ENCODE peak calls at places on chromosomes 12 and 14, in ten cellular contexts. One of them, this sample, is unnamed.

GRCh38 chr12:131221061-131221945 is 267.6 kb downstream of the ADGRD1 start:
- DNase-seq in activated CD8-positive, alpha-beta memory T cell treated with anti-CD3 and anti-CD28 coated beads, Interleukin-2, amount 50 U/mL, for 4 hours: no peak
- DNase-seq in ovary: no peak
- DNase-seq in lower lobe of right lung: no peak
- DNase-seq in iPS-NIHi11: no peak
- DNase-seq in AG09319: no peak
- DNase-seq in left ventricle myocardium inferior: no peak
- DNase-seq in fibroblast of pulmonary artery: no peak
- DNase-seq in MV-4-11: no peak
- DNase-seq in T-helper 1 cell: no peak
- DNase-seq in this sample: no peak

GRCh38 chr12:122411537-122411936 is 10.9 kb downstream of the CLIP1 start:
- DNase-seq in ovary: no peak
- DNase-seq in AG09319: no peak
- DNase-seq in T-helper 1 cell: no peak
- DNase-seq in activated CD8-positive, alpha-beta memory T cell treated with anti-CD3 and anti-CD28 coated beads, Interleukin-2, amount 50 U/mL, for 4 hours: no peak
- DNase-seq in left ventricle myocardium inferior: no peak
- DNase-seq in lower lobe of right lung: no peak
- DNase-seq in fibroblast of pulmonary artery: no peak
- DNase-seq in iPS-NIHi11: no peak
- DNase-seq in MV-4-11: no peak
- DNase-seq in this sample: no peak

GRCh38 chr14:67557656-67558055 is 24.6 kb downstream of the PLEKHH1 start:
- DNase-seq in activated CD8-positive, alpha-beta memory T cell treated with anti-CD3 and anti-CD28 coated beads, Interleukin-2, amount 50 U/mL, for 4 hours: no peak
- DNase-seq in fibroblast of pulmonary artery: no peak
- DNase-seq in left ventricle myocardium inferior: no peak
- DNase-seq in lower lobe of right lung: no peak
- DNase-seq in ovary: no peak
- DNase-seq in MV-4-11: no peak
- DNase-seq in T-helper 1 cell: no peak
- DNase-seq in AG09319: no peak
- DNase-seq in iPS-NIHi11: no peak
- DNase-seq in this sample: no peak

GRCh38 chr12:41190360-41190759 is 2.2 kb downstream of the PDZRN4 start:
- DNase-seq in activated CD8-positive, alpha-beta memory T cell treated with anti-CD3 and anti-CD28 coated beads, Interleukin-2, amount 50 U/mL, for 4 hours: no peak
- DNase-seq in AG09319: no peak
- DNase-seq in left ventricle myocardium inferior: no peak
- DNase-seq in fibroblast of pulmonary artery: peak
- DNase-seq in iPS-NIHi11: peak
- DNase-seq in MV-4-11: no peak
- DNase-seq in lower lobe of right lung: no peak
- DNase-seq in ovary: no peak
- DNase-seq in T-helper 1 cell: no peak
- DNase-seq in this sample: peak

GRCh38 chr14:92783813-92784431 is 10.2 kb upstream of the GOLGA5 start:
- DNase-seq in activated CD8-positive, alpha-beta memory T cell treated with anti-CD3 and anti-CD28 coated beads, Interleukin-2, amount 50 U/mL, for 4 hours: no peak
- DNase-seq in iPS-NIHi11: peak
- DNase-seq in ovary: no peak
- DNase-seq in left ventricle myocardium inferior: no peak
- DNase-seq in fibroblast of pulmonary artery: peak
- DNase-seq in MV-4-11: peak
- DNase-seq in lower lobe of right lung: no peak
- DNase-seq in AG09319: no peak
- DNase-seq in T-helper 1 cell: no peak
- DNase-seq in this sample: peak

GRCh38 chr14:99133563-99134332 is 138.2 kb downstream of the BCL11B start:
- DNase-seq in left ventricle myocardium inferior: peak
- DNase-seq in lower lobe of right lung: no peak
- DNase-seq in activated CD8-positive, alpha-beta memory T cell treated with anti-CD3 and anti-CD28 coated beads, Interleukin-2, amount 50 U/mL, for 4 hours: peak
- DNase-seq in T-helper 1 cell: no peak
- DNase-seq in iPS-NIHi11: no peak
- DNase-seq in AG09319: no peak
- DNase-seq in fibroblast of pulmonary artery: no peak
- DNase-seq in ovary: no peak
- DNase-seq in MV-4-11: no peak
- DNase-seq in this sample: no peak

GRCh38 chr12:14655284-14655683 is 41.1 kb downstream of the GUCY2C start:
- DNase-seq in iPS-NIHi11: no peak
- DNase-seq in T-helper 1 cell: no peak
- DNase-seq in MV-4-11: no peak
- DNase-seq in ovary: no peak
- DNase-seq in fibroblast of pulmonary artery: no peak
- DNase-seq in left ventricle myocardium inferior: no peak
- DNase-seq in activated CD8-positive, alpha-beta memory T cell treated with anti-CD3 and anti-CD28 coated beads, Interleukin-2, amount 50 U/mL, for 4 hours: no peak
- DNase-seq in lower lobe of right lung: no peak
- DNase-seq in AG09319: no peak
- DNase-seq in this sample: no peak

GRCh38 chr12:6554990-6555691 is 701 bp downstream of the IFFO1 start:
- DNase-seq in activated CD8-positive, alpha-beta memory T cell treated with anti-CD3 and anti-CD28 coated beads, Interleukin-2, amount 50 U/mL, for 4 hours: no peak
- DNase-seq in MV-4-11: no peak
- DNase-seq in lower lobe of right lung: no peak
- DNase-seq in fibroblast of pulmonary artery: no peak
- DNase-seq in AG09319: no peak
- DNase-seq in T-helper 1 cell: no peak
- DNase-seq in ovary: no peak
- DNase-seq in iPS-NIHi11: no peak
- DNase-seq in left ventricle myocardium inferior: no peak
- DNase-seq in this sample: no peak

GRCh38 chr12:62292761-62293446 is 32.7 kb downstream of the USP15 start:
- DNase-seq in iPS-NIHi11: no peak
- DNase-seq in T-helper 1 cell: no peak
- DNase-seq in lower lobe of right lung: no peak
- DNase-seq in fibroblast of pulmonary artery: no peak
- DNase-seq in left ventricle myocardium inferior: no peak
- DNase-seq in activated CD8-positive, alpha-beta memory T cell treated with anti-CD3 and anti-CD28 coated beads, Interleukin-2, amount 50 U/mL, for 4 hours: no peak
- DNase-seq in AG09319: no peak
- DNase-seq in MV-4-11: peak
- DNase-seq in ovary: no peak
- DNase-seq in this sample: no peak

GRCh38 chr12:94263905-94264655 is 115.7 kb downstream of the PLXNC1 start:
- DNase-seq in fibroblast of pulmonary artery: no peak
- DNase-seq in AG09319: no peak
- DNase-seq in T-helper 1 cell: no peak
- DNase-seq in activated CD8-positive, alpha-beta memory T cell treated with anti-CD3 and anti-CD28 coated beads, Interleukin-2, amount 50 U/mL, for 4 hours: no peak
- DNase-seq in lower lobe of right lung: peak
- DNase-seq in iPS-NIHi11: peak
- DNase-seq in ovary: no peak
- DNase-seq in left ventricle myocardium inferior: no peak
- DNase-seq in MV-4-11: peak
- DNase-seq in this sample: no peak

GRCh38 chr12:1638167-1638566 is 9.1 kb downstream of the WNT5B start:
- DNase-seq in ovary: no peak
- DNase-seq in fibroblast of pulmonary artery: no peak
- DNase-seq in lower lobe of right lung: no peak
- DNase-seq in iPS-NIHi11: no peak
- DNase-seq in T-helper 1 cell: no peak
- DNase-seq in AG09319: no peak
- DNase-seq in activated CD8-positive, alpha-beta memory T cell treated with anti-CD3 and anti-CD28 coated beads, Interleukin-2, amount 50 U/mL, for 4 hours: no peak
- DNase-seq in left ventricle myocardium inferior: no peak
- DNase-seq in MV-4-11: no peak
- DNase-seq in this sample: no peak

GRCh38 chr12:113244015-113244983 is 23.0 kb downstream of the TPCN1 start:
- DNase-seq in iPS-NIHi11: no peak
- DNase-seq in ovary: peak
- DNase-seq in lower lobe of right lung: peak
- DNase-seq in T-helper 1 cell: no peak
- DNase-seq in fibroblast of pulmonary artery: peak
- DNase-seq in activated CD8-positive, alpha-beta memory T cell treated with anti-CD3 and anti-CD28 coated beads, Interleukin-2, amount 50 U/mL, for 4 hours: no peak
- DNase-seq in left ventricle myocardium inferior: peak
- DNase-seq in MV-4-11: no peak
- DNase-seq in AG09319: no peak
- DNase-seq in this sample: no peak

GRCh38 chr12:123834845-123835244 is 72.7 kb downstream of the DNAH10 start:
- DNase-seq in iPS-NIHi11: no peak
- DNase-seq in T-helper 1 cell: no peak
- DNase-seq in left ventricle myocardium inferior: no peak
- DNase-seq in ovary: no peak
- DNase-seq in lower lobe of right lung: no peak
- DNase-seq in AG09319: no peak
- DNase-seq in MV-4-11: no peak
- DNase-seq in fibroblast of pulmonary artery: no peak
- DNase-seq in activated CD8-positive, alpha-beta memory T cell treated with anti-CD3 and anti-CD28 coated beads, Interleukin-2, amount 50 U/mL, for 4 hours: no peak
- DNase-seq in this sample: no peak

GRCh38 chr12:15829949-15830348 is 40.8 kb upstream of the EPS8 start:
- DNase-seq in MV-4-11: no peak
- DNase-seq in activated CD8-positive, alpha-beta memory T cell treated with anti-CD3 and anti-CD28 coated beads, Interleukin-2, amount 50 U/mL, for 4 hours: no peak
- DNase-seq in lower lobe of right lung: no peak
- DNase-seq in T-helper 1 cell: no peak
- DNase-seq in AG09319: no peak
- DNase-seq in left ventricle myocardium inferior: no peak
- DNase-seq in fibroblast of pulmonary artery: peak
- DNase-seq in iPS-NIHi11: no peak
- DNase-seq in ovary: no peak
- DNase-seq in this sample: no peak